ENCODE peak calls at places on chromosomes 3 and 15, in four cellular contexts. M is neural progenitor cell, O is A549, Q is neuronal stem cell. G is an unnamed sample.

GRCh38 chr3:111723293-111723963 is 128.3 kb upstream of the ZBED2 start:
- DNase-seq in M (no peak), O (no peak), Q (no peak), G (no peak)

GRCh38 chr3:17231537-17232261 is 346.9 kb downstream of the PLCL2 start:
- DNase-seq in M (no peak), O (no peak), Q (no peak), G (no peak)

GRCh38 chr3:81195483-81195882 is 566.0 kb downstream of the GBE1 start:
- DNase-seq in M (no peak), O (no peak), Q (no peak), G (no peak)

GRCh38 chr3:86282106-86282787 is 708.7 kb downstream of the VGLL3 start:
- DNase-seq in M (no peak), O (no peak), Q (no peak), G (no peak)

GRCh38 chr15:92772626-92773244 is 117.2 kb upstream of the FAM174B start:
- DNase-seq in M (no peak), O (no peak), Q (no peak), G (no peak)

GRCh38 chr15:68578960-68579935 is at the start of gene CORO2B:
- DNase-seq in M (peak; percentile 77), O (peak; percentile 50), Q (no peak), G (no peak)

GRCh38 chr3:194756460-194757355 is 71.0 kb downstream of the FAM43A start:
- DNase-seq in M (no peak), O (no peak), Q (no peak), G (no peak)

GRCh38 chr3:127491909-127492308 is 98.6 kb downstream of the TPRA1 start:
- DNase-seq in M (no peak), O (no peak), Q (no peak), G (no peak)

GRCh38 chr15:89652666-89653065 is 2.6 kb downstream of the KIF7 start:
- DNase-seq in M (no peak), O (no peak), Q (no peak), G (no peak)

GRCh38 chr15:36313021-36313420 is 266.4 kb upstream of the CDIN1 start:
- DNase-seq in M (no peak), O (no peak), Q (no peak), G (no peak)

GRCh38 chr15:70582143-70582945 is 181.0 kb downstream of the UACA start:
- DNase-seq in M (no peak), O (no peak), Q (no peak), G (no peak)

GRCh38 chr15:64092864-64093626 is 593 bp downstream of the CIAO2A start:
- DNase-seq in M (peak; percentile 61), O (peak; percentile 56), Q (peak; percentile 45), G (peak; percentile 80)

GRCh38 chr3:115657168-115657567 is 33.9 kb downstream of the GAP43 start:
- DNase-seq in M (no peak), O (no peak), Q (no peak), G (no peak)

GRCh38 chr15:70236306-70237103 is 138.8 kb upstream of the TLE3 start:
- DNase-seq in M (no peak), O (no peak), Q (no peak), G (no peak)

GRCh38 chr15:60889506-60889905 is 339.6 kb downstream of the RORA start:
- DNase-seq in M (no peak), O (no peak), Q (no peak), G (no peak)

GRCh38 chr3:124053871-124054270 is 61.9 kb upstream of the ROPN1 start:
- DNase-seq in M (no peak), O (no peak), Q (no peak), G (peak; percentile 7)

GRCh38 chr3:195126073-195126605 is 144.8 kb downstream of the XXYLT1 start:
- DNase-seq in M (no peak), O (no peak), Q (no peak), G (no peak)

GRCh38 chr15:43441316-43441715 is 51.6 kb downstream of the TP53BP1 start:
- DNase-seq in M (no peak), O (peak; percentile 23), Q (no peak), G (peak; percentile 60)

GRCh38 chr3:174342941-174343431 is 516.1 kb upstream of the NAALADL2 start:
- DNase-seq in M (no peak), O (no peak), Q (no peak), G (no peak)

GRCh38 chr15:63052961-63053698 is 10.6 kb downstream of the TPM1 start:
- DNase-seq in M (peak; percentile 53), O (no peak), Q (no peak), G (no peak)

GRCh38 chr3:68206524-68207117 is 552.2 kb upstream of the SUCLG2 start:
- DNase-seq in M (no peak), O (no peak), Q (no peak), G (no peak)

GRCh38 chr3:183252973-183253363 is at the start of gene B3GNT5:
- DNase-seq in M (no peak), O (no peak), Q (no peak), G (no peak)

GRCh38 chr15:69853572-69853971 is 244.1 kb downstream of the TLE3 start:
- DNase-seq in M (peak; percentile 10), O (peak; percentile 72), Q (no peak), G (no peak)

GRCh38 chr15:27774191-27774590 is 324.9 kb downstream of the OCA2 start:
- DNase-seq in M (no peak), O (no peak), Q (no peak), G (no peak)

GRCh38 chr3:169694117-169694516 is 30.6 kb upstream of the MECOM start:
- DNase-seq in M (peak; percentile 35), O (no peak), Q (no peak), G (no peak)

GRCh38 chr3:174162550-174162949 is 696.6 kb upstream of the NAALADL2 start:
- DNase-seq in M (no peak), O (no peak), Q (no peak), G (no peak)

GRCh38 chr15:78791357-78791756 is 19.9 kb downstream of the ADAMTS7 start:
- DNase-seq in M (no peak), O (no peak), Q (no peak), G (no peak)

GRCh38 chr3:13400114-13400696 is 19.9 kb downstream of the NUP210 start:
- DNase-seq in M (no peak), O (no peak), Q (no peak), G (no peak)

GRCh38 chr15:39133201-39133600 is 447.7 kb upstream of the THBS1 start:
- DNase-seq in M (no peak), O (peak; percentile 26), Q (no peak), G (no peak)

GRCh38 chr3:133464573-133464972 is 64.7 kb downstream of the BFSP2 start:
- DNase-seq in M (peak; percentile 76), O (no peak), Q (no peak), G (peak; percentile 65)

GRCh38 chr15:42110367-42110766 is 16.0 kb upstream of the PLA2G4D start:
- DNase-seq in M (no peak), O (no peak), Q (no peak), G (no peak)

GRCh38 chr15:66745530-66746230 is 43.6 kb downstream of the SMAD6 start:
- DNase-seq in M (no peak), O (no peak), Q (no peak), G (no peak)
- H3K4me2 ChIP-seq in M (peak overlapping the region; percentile 26), O (peak overlapping the region; percentile 22), Q (no peak overlapping the region), G (no peak overlapping the region)

GRCh38 chr3:138390582-138390932 is 42.2 kb downstream of the MRAS start:
- DNase-seq in M (no peak), O (no peak), Q (no peak), G (no peak)

GRCh38 chr3:138384971-138385370 is 36.6 kb downstream of the MRAS start:
- DNase-seq in M (no peak), O (no peak), Q (no peak), G (no peak)

GRCh38 chr3:138389144-138389601 is 40.8 kb downstream of the MRAS start:
- DNase-seq in M (no peak), O (no peak), Q (no peak), G (no peak)

GRCh38 chr3:138394156-138394555 is 40.3 kb upstream of the ESYT3 start:
- DNase-seq in M (no peak), O (no peak), Q (no peak), G (no peak)

DNA sequence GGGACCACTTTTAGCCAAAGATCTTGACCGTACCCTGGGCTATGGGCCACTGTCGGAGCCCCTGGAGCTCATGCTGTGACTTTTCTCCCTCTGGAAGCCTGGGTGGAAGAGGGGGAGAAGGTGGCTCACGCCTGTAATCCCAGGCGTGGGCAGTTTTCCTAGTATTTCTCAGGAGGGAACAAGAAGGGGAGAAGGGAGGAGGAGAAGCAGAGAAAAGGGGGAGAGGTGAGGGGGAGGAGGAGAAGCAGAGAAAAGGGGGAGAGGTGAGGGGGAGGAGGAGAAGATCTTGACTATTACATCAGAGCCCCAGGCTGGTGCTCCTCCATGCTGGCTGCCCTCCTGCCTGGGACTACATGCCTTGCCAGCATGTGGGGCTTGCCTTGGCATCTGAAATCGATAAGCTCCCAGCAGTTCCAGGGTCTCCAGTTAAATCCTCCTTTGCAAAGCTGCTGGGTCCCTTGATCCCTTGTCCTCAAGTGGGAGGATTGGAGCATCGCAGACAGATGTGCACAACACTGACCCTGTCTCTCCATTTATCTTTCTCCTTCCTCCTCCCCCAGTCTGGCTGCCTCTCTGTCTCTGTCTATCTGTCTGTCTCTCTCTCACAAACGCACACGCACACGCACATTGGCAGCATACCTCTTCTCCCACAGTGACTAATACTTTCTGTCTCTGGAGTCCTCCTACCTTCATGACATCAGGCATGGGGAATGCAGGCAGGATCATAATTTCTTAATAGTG is 41.6 kb downstream of the MRAS start:
- DNase-seq in M (peak; percentile 14), O (peak; percentile 54), Q (no peak), G (no peak)
- H3K4me2 ChIP-seq in M (no peak overlapping the region), O (peak overlapping the region; percentile 69), Q (no peak overlapping the region), G (no peak overlapping the region)

GRCh38 chr3:161420746-161421145 is 49.4 kb upstream of the SPTSSB start:
- DNase-seq in M (peak; percentile 59), O (no peak), Q (peak; percentile 33), G (no peak)

GRCh38 chr3:161422171-161422693 is 50.9 kb upstream of the SPTSSB start:
- DNase-seq in M (no peak), O (no peak), Q (no peak), G (no peak)

GRCh38 chr3:161419555-161420333 is 48.4 kb upstream of the SPTSSB start:
- DNase-seq in M (no peak), O (no peak), Q (no peak), G (no peak)

DNA sequence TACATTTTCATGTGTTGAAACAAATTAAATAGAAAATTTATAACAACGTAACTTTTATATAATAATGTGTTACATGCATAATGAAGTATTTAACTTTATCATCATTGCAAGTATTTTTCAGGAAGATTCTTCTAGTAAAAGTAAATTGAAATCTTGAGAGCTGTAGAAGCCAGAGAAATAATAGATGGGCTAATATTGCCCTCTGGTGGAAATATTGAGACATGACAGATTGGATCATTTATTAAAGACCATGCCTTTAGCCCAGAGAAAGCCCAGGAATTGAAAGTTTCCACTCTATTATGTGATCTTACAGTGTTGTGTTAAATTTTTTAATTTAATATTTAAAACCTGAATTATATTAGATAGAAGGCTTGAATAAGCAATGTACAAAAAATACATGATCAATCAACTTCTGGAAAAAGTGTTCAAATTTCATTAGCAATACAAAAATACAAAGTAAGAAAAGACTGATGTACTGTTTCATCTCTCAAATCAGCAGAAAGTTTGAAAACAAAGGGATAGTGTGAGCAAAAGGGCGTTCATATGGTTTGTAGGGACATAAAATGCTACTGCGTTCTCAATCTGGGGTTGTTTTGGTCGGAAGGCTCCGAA is 52.7 kb upstream of the SPTSSB start:
- DNase-seq in M (peak; percentile 31), O (peak; percentile 31), Q (peak; percentile 49), G (peak; percentile 55)
- H3K4me2 ChIP-seq in M (no peak overlapping the region), O (no peak overlapping the region), Q (no peak overlapping the region), G (no peak overlapping the region)

GRCh38 chr3:120532969-120533368 is 63.2 kb upstream of the NDUFB4 start:
- DNase-seq in M (no peak), O (no peak), Q (no peak), G (no peak)

GRCh38 chr3:120524171-120524923 is 71.8 kb upstream of the NDUFB4 start:
- DNase-seq in M (no peak), O (no peak), Q (no peak), G (no peak)

GRCh38 chr3:120526011-120526870 is 69.9 kb upstream of the NDUFB4 start:
- DNase-seq in M (no peak), O (no peak), Q (no peak), G (no peak)

GRCh38 chr3:120528163-120528562 is 68.0 kb upstream of the NDUFB4 start:
- DNase-seq in M (no peak), O (no peak), Q (no peak), G (no peak)
- H3K4me2 ChIP-seq in M (no peak overlapping the region), O (no peak overlapping the region), Q (no peak overlapping the region), G (no peak overlapping the region)

G was measured in MM.1S.